ENCODE peak calls at places on chromosomes 12 and 14, in four cellular contexts. L is hepatocyte, R is left ventricle myocardium inferior, J is osteoblast. Q is an unnamed sample.
A peak's percentile ranks its signal among the peaks of the same experiment; 100 is the strongest.

GRCh38 chr14:95741051-95741490 is 27.1 kb upstream of the TCL1A start:
- DNase-seq in R (no peak), L (peak; percentile 44), J (no peak), Q (peak; percentile 69)

GRCh38 chr14:99792551-99793212 is 531 bp upstream of the EML1 start:
- DNase-seq in L (no peak), J (peak; percentile 85), R (peak; percentile 39), Q (no peak)

GRCh38 chr14:29738056-29738455 is 189.6 kb downstream of the PRKD1 start:
- DNase-seq in R (no peak), J (no peak), L (no peak), Q (no peak)

GRCh38 chr12:98894412-98895085 is 249.5 kb downstream of the APAF1 start:
- DNase-seq in R (no peak), J (peak; percentile 81), L (no peak), Q (no peak)

GRCh38 chr12:111404362-111405148 is 1.2 kb upstream of the SH2B3 start:
- DNase-seq in L (peak; percentile 71), R (peak; percentile 38), J (peak; percentile 78), Q (no peak)

GRCh38 chr14:39430762-39431415 is 1.3 kb downstream of the FBXO33 start:
- DNase-seq in J (no peak), L (no peak), R (no peak), Q (peak; percentile 5)

GRCh38 chr12:13171921-13172859 is 24.3 kb upstream of the EMP1 start:
- DNase-seq in L (peak; percentile 83), R (no peak), J (no peak), Q (peak; percentile 78)

GRCh38 chr12:106149096-106149784 is 10.5 kb upstream of the NUAK1 start:
- DNase-seq in J (no peak), R (no peak), L (peak; percentile 52), Q (peak; percentile 42)

GRCh38 chr12:127619869-127620769 is 646.9 kb upstream of the TMEM132C start:
- DNase-seq in L (peak; percentile 39), R (no peak), J (no peak), Q (no peak)

GRCh38 chr12:58148405-58148804 is 207.0 kb downstream of the ATP23 start:
- DNase-seq in L (peak; percentile 24), J (no peak), R (no peak), Q (peak; percentile 11)

GRCh38 chr12:31362115-31362758 is 36.3 kb upstream of the SINHCAF start:
- DNase-seq in J (peak; percentile 50), L (peak; percentile 38), R (no peak), Q (no peak)

GRCh38 chr12:109702126-109702841 is 11.3 kb upstream of the FAM222A start:
- DNase-seq in R (no peak), J (peak; percentile 78), L (no peak), Q (peak; percentile 13)

GRCh38 chr12:106227641-106228319 is 20.0 kb downstream of the CKAP4 start:
- DNase-seq in L (peak; percentile 73), J (no peak), R (no peak), Q (peak; percentile 73)

GRCh38 chr14:32588448-32589320 is 259.6 kb downstream of the AKAP6 start:
- DNase-seq in L (peak; percentile 18), R (no peak), J (no peak), Q (no peak)

GRCh38 chr12:132471011-132471857 is 18.7 kb upstream of the FBRSL1 start:
- DNase-seq in L (peak; percentile 75), J (no peak), R (no peak), Q (no peak)

GRCh38 chr12:106753526-106753925 is 21.0 kb upstream of the RIC8B start:
- DNase-seq in R (no peak), J (no peak), L (no peak), Q (no peak)

GRCh38 chr12:48110691-48111315 is 4.9 kb upstream of the SENP1 start:
- DNase-seq in L (no peak), R (no peak), J (no peak), Q (peak; percentile 15)

GRCh38 chr12:29534935-29535334 is 37.4 kb upstream of the OVCH1 start:
- DNase-seq in R (no peak), L (peak; percentile 20), J (no peak), Q (no peak)

GRCh38 chr14:85453401-85453800 is 76.5 kb upstream of the FLRT2 start:
- DNase-seq in R (no peak), J (no peak), L (no peak), Q (no peak)

GRCh38 chr12:47158792-47159191 is 79.0 kb upstream of the AMIGO2 start:
- DNase-seq in L (no peak), J (no peak), R (no peak), Q (no peak)

GRCh38 chr12:122080149-122081107 is 1.9 kb downstream of the MLXIP start:
- DNase-seq in R (peak; percentile 53), J (peak; percentile 97), L (peak; percentile 52), Q (peak; percentile 92)

GRCh38 chr12:92340441-92341332 is 195.0 kb upstream of the BTG1 start:
- DNase-seq in J (no peak), R (no peak), L (no peak), Q (peak; percentile 2)

GRCh38 chr12:29278673-29279420 is 102.1 kb downstream of the ERGIC2 start:
- DNase-seq in J (peak; percentile 51), L (no peak), R (no peak), Q (no peak)

GRCh38 chr14:34334329-34334728 is 127.7 kb downstream of the SPTSSA start:
- DNase-seq in R (no peak), L (no peak), J (no peak), Q (no peak)

GRCh38 chr12:12056951-12057350 is 13.8 kb upstream of the BCL2L14 start:
- DNase-seq in L (no peak), R (no peak), J (no peak), Q (no peak)

GRCh38 chr14:100604126-100604501 is 16.9 kb upstream of the BEGAIN start:
- DNase-seq in R (no peak), J (peak; percentile 41), L (no peak), Q (no peak)

GRCh38 chr12:76450690-76451089 is 102.5 kb upstream of the BBS10 start:
- DNase-seq in L (no peak), J (peak; percentile 36), R (no peak), Q (peak; percentile 78)

GRCh38 chr14:94393474-94393873 is 5.1 kb upstream of the SERPINA1 start:
- DNase-seq in R (no peak), L (no peak), J (no peak), Q (no peak)

GRCh38 chr14:94392510-94392935 is 4.1 kb upstream of the SERPINA1 start:
- DNase-seq in R (no peak), J (no peak), L (peak; percentile 23), Q (no peak)

GRCh38 chr14:94395306-94395899 is 7.0 kb upstream of the SERPINA1 start:
- DNase-seq in R (no peak), L (no peak), J (no peak), Q (no peak)

GRCh38 chr14:94394594-94395305 is 6.3 kb upstream of the SERPINA1 start:
- DNase-seq in R (peak; percentile 38), J (peak; percentile 87), L (peak; percentile 31), Q (no peak)

GRCh38 chr14:94394025-94394493 is 5.7 kb upstream of the SERPINA1 start:
- DNase-seq in R (no peak), L (no peak), J (no peak), Q (no peak)
- H3K27ac ChIP-seq in R (no peak overlapping the region), L (peak overlapping the region; percentile 39), J (peak overlapping the region; percentile 47), Q (peak overlapping the region; percentile 48)

DNA sequence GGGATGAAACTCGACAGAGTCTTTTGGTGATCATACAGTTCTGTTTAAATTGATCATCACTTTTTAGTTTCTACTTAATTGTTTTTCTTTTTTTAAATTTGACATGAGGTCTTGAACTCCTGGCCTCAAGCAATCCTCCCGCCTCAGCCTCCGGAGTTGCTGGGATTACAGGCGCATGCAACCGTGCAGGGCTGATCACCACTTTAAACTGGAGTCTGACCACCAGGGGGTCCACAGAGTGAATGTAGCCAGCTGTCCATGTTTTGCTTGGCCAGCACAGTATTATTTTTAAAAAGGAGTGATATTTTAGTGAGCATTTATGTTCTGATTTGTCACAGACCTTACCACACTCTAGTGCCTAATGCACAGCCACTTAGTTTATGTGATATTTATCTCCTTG is 10.7 kb downstream of the DAAM1 start:
- DNase-seq in J (peak; percentile 49), L (no peak), R (no peak), Q (no peak)
- TF ChIP-seq CTCF in J (no peak), L (no peak), R (no peak), Q (no peak)

DNA sequence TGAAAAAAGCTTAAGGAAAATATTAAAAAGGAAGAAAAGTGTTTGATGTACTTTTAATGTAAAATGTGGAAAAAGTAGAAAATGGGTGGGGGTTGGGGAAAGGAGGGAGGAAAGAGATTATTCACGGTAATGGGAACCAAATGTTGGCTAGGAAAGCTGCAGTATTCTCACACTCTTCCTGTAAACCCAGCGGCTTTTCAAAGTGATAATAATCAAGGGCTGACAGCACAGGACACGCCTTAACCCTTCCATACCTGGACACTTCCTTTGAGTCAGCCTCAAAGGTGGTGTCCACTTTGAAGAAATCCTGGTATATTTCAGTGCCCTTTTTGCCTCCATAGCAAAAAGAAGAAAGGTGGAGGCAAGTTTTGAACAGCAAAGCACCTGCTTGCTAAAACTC is 139.2 kb downstream of the TGFB3 start:
- DNase-seq in R (no peak), L (no peak), J (no peak), Q (no peak)
- H3K27ac ChIP-seq in R (no peak overlapping the region), L (peak overlapping the region; percentile 28), J (no peak overlapping the region), Q (no peak overlapping the region)

GRCh38 chr12:53299454-53300180 is at the start of gene MYG1:
- DNase-seq in J (peak; percentile 96), R (peak; percentile 84), L (peak; percentile 94), Q (peak; percentile 78)
- TF ChIP-seq CTCF in J (no peak), R (peak; percentile 36), L (peak; percentile 32), Q (no peak)

DNA sequence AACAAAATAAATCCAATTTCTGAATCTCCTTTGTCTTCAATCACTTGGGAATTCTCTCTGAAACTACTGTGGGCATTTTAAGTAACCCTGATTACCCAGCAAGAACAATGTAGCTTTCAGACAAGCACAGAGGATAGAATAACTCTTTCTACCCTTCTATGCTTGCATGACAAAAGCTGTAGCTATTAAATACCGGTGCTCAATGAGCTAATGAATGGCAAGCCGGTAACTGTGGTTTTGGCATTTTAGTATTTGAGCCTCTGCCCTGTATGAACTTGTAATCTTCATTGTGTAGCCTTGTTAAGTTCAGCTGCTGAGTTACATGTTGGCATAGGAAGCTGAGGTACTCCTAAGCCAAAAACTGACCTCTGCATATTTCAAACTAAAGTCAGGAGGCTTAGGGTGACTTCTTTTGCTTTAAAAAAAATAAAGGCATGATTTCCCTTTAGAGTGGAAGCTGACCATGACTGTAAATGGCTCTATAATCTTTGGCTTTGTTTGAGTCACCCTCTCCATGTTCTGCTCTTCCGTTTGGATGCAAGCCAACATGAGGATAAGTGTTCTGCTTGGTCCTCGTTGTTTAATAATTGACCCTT is 171.0 kb upstream of the HIF1A start:
- DNase-seq in R (no peak), L (peak; percentile 53), J (peak; percentile 43), Q (no peak)
- H3K27ac ChIP-seq in R (peak overlapping the region; percentile 92), L (peak overlapping the region; percentile 52), J (peak overlapping the region; percentile 89), Q (peak overlapping the region; percentile 100)

GRCh38 chr14:54722791-54723432 is 156.0 kb downstream of the SAMD4A start:
- DNase-seq in J (no peak), L (peak; percentile 34), R (no peak), Q (peak; percentile 34)
- TF ChIP-seq CTCF in J (peak; percentile 48), L (peak; percentile 40), R (peak; percentile 64), Q (no peak)

GRCh38 chr14:49193365-49194050 is 392.7 kb downstream of the RPS29 start:
- DNase-seq in L (no peak), R (no peak), J (no peak), Q (no peak)
- H3K27ac ChIP-seq in L (no peak overlapping the region), R (no peak overlapping the region), J (no peak overlapping the region), Q (no peak overlapping the region)

Q was measured in RWPE1.